ENCODE peak calls at places on chromosome 13, in nine cellular contexts. W, T, K, Q, C, Y, Z, J and V are unnamed samples.

GRCh38 chr13:73533111-73533510 is 474.3 kb downstream of the KLF5 start:
- DNase-seq in Z (no peak), J (no peak), T (no peak), C (no peak), K (no peak), Q (no peak), Y (no peak), W (no peak), V (no peak)

GRCh38 chr13:34076943-34077703 is 259.2 kb downstream of the RFC3 start:
- DNase-seq in T (no peak), Z (no peak), W (no peak), C (peak), Q (peak), Y (peak), K (no peak), J (no peak), V (no peak)

GRCh38 chr13:36297600-36298338 is at the start of gene CCDC169:
- DNase-seq in K (peak), J (peak), Q (peak), C (no peak), Y (peak), Z (peak), T (peak), W (peak), V (no peak)

GRCh38 chr13:97279079-97279411 is 56.9 kb downstream of the MBNL2 start:
- DNase-seq in Z (no peak), K (no peak), T (no peak), C (no peak), W (no peak), J (no peak), Q (no peak), Y (no peak), V (no peak)

GRCh38 chr13:108629353-108629752 is at the start of gene MYO16:
- DNase-seq in Z (no peak), T (no peak), K (peak), Q (no peak), J (no peak), C (no peak), W (no peak), Y (no peak), V (no peak)

GRCh38 chr13:26047040-26047439 is 4.8 kb downstream of the SHISA2 start:
- DNase-seq in J (no peak), W (no peak), Y (no peak), Z (no peak), T (no peak), C (no peak), Q (no peak), K (no peak), V (no peak)

GRCh38 chr13:42894765-42895181 is 97.3 kb downstream of the EPSTI1 start:
- DNase-seq in K (peak), C (no peak), T (no peak), W (no peak), Z (no peak), Y (no peak), Q (peak), J (no peak), V (peak)

GRCh38 chr13:112442483-112443090 is 66.4 kb downstream of the SPACA7 start:
- DNase-seq in Q (no peak), J (no peak), Y (no peak), C (no peak), W (no peak), Z (no peak), K (no peak), T (no peak), V (no peak)

GRCh38 chr13:63044617-63045016 is 1629.0 kb upstream of the PCDH20 start:
- DNase-seq in Q (no peak), K (no peak), W (no peak), T (no peak), Y (no peak), C (no peak), Z (no peak), J (no peak), V (no peak)

GRCh38 chr13:91986771-91987515 is 588.5 kb downstream of the GPC5 start:
- DNase-seq in T (no peak), Q (no peak), Z (no peak), W (no peak), K (no peak), C (no peak), Y (no peak), J (no peak), V (no peak)

GRCh38 chr13:64471916-64472315 is 2758.2 kb downstream of the PCDH9 start:
- DNase-seq in W (no peak), Q (peak), J (no peak), T (no peak), C (peak), Z (no peak), Y (peak), K (no peak), V (peak)

GRCh38 chr13:46134961-46135522 is 30.2 kb upstream of the CPB2 start:
- DNase-seq in J (no peak), C (no peak), Z (no peak), W (no peak), K (no peak), Q (no peak), Y (no peak), T (no peak), V (no peak)

GRCh38 chr13:75788494-75788991 is 152.4 kb downstream of the LMO7 start:
- DNase-seq in Q (peak), C (peak), J (no peak), W (no peak), Z (no peak), Y (peak), K (peak), T (no peak), V (no peak)

GRCh38 chr13:24112791-24113190 is 47.7 kb upstream of the SPATA13 start:
- DNase-seq in Y (no peak), W (no peak), T (no peak), J (no peak), Z (no peak), Q (no peak), C (no peak), K (no peak), V (no peak)

GRCh38 chr13:27621366-27622101 is at the start of gene POLR1D:
- DNase-seq in K (peak), W (peak), Y (peak), C (no peak), T (peak), Q (peak), Z (peak), J (peak), V (no peak)

GRCh38 chr13:99051768-99052455 is 74.0 kb upstream of the DOCK9 start:
- DNase-seq in Z (peak), C (no peak), J (peak), T (no peak), Y (no peak), W (no peak), Q (no peak), K (no peak), V (no peak)

GRCh38 chr13:37144661-37145060 is 39.2 kb upstream of the CSNK1A1L start:
- DNase-seq in Y (no peak), K (no peak), Z (no peak), T (no peak), W (no peak), C (no peak), J (no peak), Q (no peak), V (no peak)

GRCh38 chr13:35592457-35592856 is 116.0 kb upstream of the MAB21L1 start:
- DNase-seq in Y (no peak), C (no peak), W (no peak), Q (no peak), J (no peak), T (no peak), Z (no peak), K (no peak), V (no peak)